ENCODE peak calls at places on chromosomes 4 and X, in nine cellular contexts. D is suprapubic skin; Z is tibial nerve; B is CD8-positive, alpha-beta T cell; X is ovary; H is heart right ventricle; Y is cardiac muscle cell; L is Karpas-422; W is stomach. S is an unnamed sample. For H3K4me1, the result is how much of the 10 kb centered on the place peaks cover.

GRCh38 chr4:84796388-84796787 is 170.1 kb downstream of the WDFY3 start:
- DNase-seq in D (no peak), Z (no peak), B (no peak), X (no peak), H (no peak), Y (no peak), L (no peak), W (no peak), S (no peak)

GRCh38 chr4:15659768-15660394 is 4.7 kb upstream of the FBXL5 start:
- DNase-seq in D (no peak), Z (no peak), B (no peak), X (no peak), H (no peak), Y (peak), L (peak), W (no peak), S (no peak)

GRCh38 chr4:189507060-189507459 is 433.6 kb upstream of the FRG1 start:
- DNase-seq in D (no peak), Z (no peak), B (no peak), X (no peak), H (no peak), Y (no peak), L (no peak), W (no peak), S (no peak)

GRCh38 chr4:90536408-90536807 is 409.2 kb downstream of the CCSER1 start:
- DNase-seq in D (no peak), Z (no peak), B (no peak), X (no peak), H (no peak), Y (no peak), L (no peak), W (no peak), S (peak)

GRCh38 chrX:30875957-30876356 is 13.1 kb downstream of the TAB3 start:
- DNase-seq in D (no peak), Z (no peak), B (no peak), X (no peak), H (no peak), Y (peak), L (no peak), W (no peak), S (no peak)

GRCh38 chr4:168183717-168184571 is 91.6 kb downstream of the ANXA10 start:
- DNase-seq in D (no peak), Z (no peak), B (no peak), X (no peak), H (no peak), Y (peak), L (peak), W (no peak), S (peak)

GRCh38 chr4:102295153-102295862 is 50.0 kb downstream of the SLC39A8 start:
- DNase-seq in D (no peak), Z (no peak), B (no peak), X (no peak), H (no peak), Y (no peak), L (no peak), W (peak), S (no peak)

GRCh38 chrX:118596428-118596827 is 100.8 kb downstream of the DOCK11 start:
- DNase-seq in D (no peak), Z (no peak), B (no peak), X (no peak), H (no peak), Y (no peak), L (no peak), W (no peak), S (no peak)

GRCh38 chr4:21470531-21470930 is 478.0 kb downstream of the KCNIP4 start:
- DNase-seq in D (no peak), Z (no peak), B (no peak), X (no peak), H (peak), Y (peak), L (no peak), W (no peak), S (no peak)

GRCh38 chrX:9510366-9510765 is 45.5 kb downstream of the TBL1X start:
- DNase-seq in D (no peak), Z (no peak), B (no peak), X (no peak), H (no peak), Y (no peak), L (no peak), W (no peak), S (no peak)

GRCh38 chr4:1487106-1487505 is 80.9 kb upstream of the NKX1-1 start:
- DNase-seq in D (peak), Z (no peak), B (no peak), X (no peak), H (no peak), Y (no peak), L (no peak), W (no peak), S (no peak)

GRCh38 chr4:159946983-159947645 is 844.2 kb downstream of the RAPGEF2 start:
- DNase-seq in D (no peak), Z (no peak), B (no peak), X (no peak), H (no peak), Y (peak), L (peak), W (no peak), S (peak)

GRCh38 chr4:102466298-102466697 is 34.9 kb upstream of the NFKB1 start:
- DNase-seq in D (no peak), Z (no peak), B (no peak), X (no peak), H (no peak), Y (peak), L (no peak), W (no peak), S (no peak)

GRCh38 chr4:25847329-25847728 is 15.5 kb downstream of the SEL1L3 start:
- DNase-seq in D (no peak), Z (no peak), B (no peak), X (no peak), H (no peak), Y (peak), L (no peak), W (no peak), S (no peak)

GRCh38 chr4:118193421-118193820 is 159.1 kb downstream of the NDST3 start:
- DNase-seq in D (no peak), Z (no peak), B (no peak), X (no peak), H (no peak), Y (no peak), L (no peak), W (no peak), S (no peak)

GRCh38 chrX:56995271-56995994 is at the start of gene SPIN3:
- DNase-seq in D (peak), Z (peak), B (no peak), X (peak), H (peak), Y (peak), L (no peak), W (peak), S (peak)

GRCh38 chr4:89800012-89800516 is 36.9 kb downstream of the SNCA start:
- DNase-seq in D (no peak), Z (no peak), B (no peak), X (no peak), H (no peak), Y (peak), L (no peak), W (no peak), S (no peak)

GRCh38 chr4:165288639-165289428 is 38.6 kb upstream of the MSMO1 start:
- DNase-seq in D (no peak), Z (no peak), B (no peak), X (no peak), H (no peak), Y (peak), L (no peak), W (no peak), S (no peak)

GRCh38 chr4:176653406-176654220 is 139.1 kb downstream of the VEGFC start:
- DNase-seq in D (no peak), Z (no peak), B (no peak), X (no peak), H (no peak), Y (no peak), L (no peak), W (no peak), S (no peak)

GRCh38 chr4:165379662-165380061 is 854 bp downstream of the CPE start:
- DNase-seq in D (no peak), Z (no peak), B (no peak), X (peak), H (peak), Y (peak), L (no peak), W (no peak), S (no peak)

GRCh38 chr4:69321153-69321729 is 41.0 kb downstream of the UGT2B28 start:
- DNase-seq in D (no peak), Z (no peak), B (no peak), X (no peak), H (no peak), Y (no peak), L (no peak), W (peak), S (no peak)

GRCh38 chr4:78336093-78336943 is 215.3 kb upstream of the ANXA3 start:
- DNase-seq in D (no peak), Z (no peak), B (no peak), X (peak), H (no peak), Y (peak), L (no peak), W (no peak), S (no peak)

GRCh38 chrX:15616531-15616930 is 15.8 kb upstream of the ACE2 start:
- DNase-seq in D (no peak), Z (no peak), B (no peak), X (no peak), H (no peak), Y (peak), L (no peak), W (no peak), S (no peak)

GRCh38 chr4:76953956-76954355 is 4.4 kb downstream of the SEPTIN11 start:
- DNase-seq in D (no peak), Z (no peak), B (no peak), X (no peak), H (no peak), Y (no peak), L (peak), W (no peak), S (no peak)

GRCh38 chrX:130125090-130125489 is 14.8 kb upstream of the ELF4 start:
- DNase-seq in D (no peak), Z (peak), B (no peak), X (peak), H (peak), Y (peak), L (no peak), W (peak), S (no peak)

GRCh38 chrX:34656842-34657780 is at the start of gene TMEM47:
- DNase-seq in D (peak), Z (peak), B (no peak), X (peak), H (peak), Y (peak), L (no peak), W (peak), S (peak)

GRCh38 chr4:61493041-61493440 is 292.9 kb downstream of the ADGRL3 start:
- DNase-seq in D (no peak), Z (no peak), B (no peak), X (no peak), H (no peak), Y (no peak), L (no peak), W (no peak), S (peak)

DNA sequence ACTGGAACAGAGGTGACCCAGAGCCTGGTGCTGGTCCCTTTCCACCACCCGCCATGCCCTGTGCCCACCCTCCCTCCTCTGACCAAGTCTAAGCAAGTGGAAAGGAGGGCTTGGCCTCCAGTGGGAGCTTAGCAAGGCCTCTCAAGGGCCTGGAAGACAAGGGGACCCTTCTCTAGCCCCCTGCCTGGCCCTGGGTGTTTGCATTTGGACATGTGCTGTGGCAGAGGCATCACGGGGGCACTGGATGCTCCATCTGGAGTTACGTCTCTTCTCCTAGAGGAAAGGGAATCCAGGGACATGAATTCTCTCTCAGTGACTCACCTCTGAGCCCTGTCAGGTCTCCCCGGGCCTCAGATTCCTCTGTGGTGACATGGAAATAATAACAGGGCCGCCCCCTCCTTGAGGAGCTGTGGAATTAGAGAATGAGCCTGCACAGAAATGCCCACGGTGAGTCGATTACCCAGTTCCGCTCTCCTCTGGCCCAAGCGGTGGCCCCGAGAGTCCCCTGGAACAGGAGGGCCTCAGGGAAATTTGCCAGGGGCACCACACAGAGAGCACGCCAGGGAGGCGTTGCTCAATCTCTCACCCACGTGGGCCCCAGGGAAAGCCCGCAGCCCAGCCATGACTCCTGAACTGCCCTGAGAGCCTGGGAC is 189.7 kb downstream of the BCOR start:
- DNase-seq in D (peak), Z (peak), B (no peak), X (peak), H (peak), Y (peak), L (no peak), W (peak), S (no peak)
- H3K4me1 ChIP-seq in D (under half), Z (under half), B (under half), X (under half), H (under half), Y (under half), L (under half), W (under half), S (under half)

GRCh38 chr4:169200361-169201030 is 70.3 kb downstream of the SH3RF1 start:
- DNase-seq in D (no peak), Z (no peak), B (no peak), X (no peak), H (no peak), Y (no peak), L (no peak), W (no peak), S (no peak)
- H3K4me1 ChIP-seq in D (under half), Z (under half), B (under half), X (under half), H (under half), Y (under half), L (under half), W (half or more), S (under half)

DNA sequence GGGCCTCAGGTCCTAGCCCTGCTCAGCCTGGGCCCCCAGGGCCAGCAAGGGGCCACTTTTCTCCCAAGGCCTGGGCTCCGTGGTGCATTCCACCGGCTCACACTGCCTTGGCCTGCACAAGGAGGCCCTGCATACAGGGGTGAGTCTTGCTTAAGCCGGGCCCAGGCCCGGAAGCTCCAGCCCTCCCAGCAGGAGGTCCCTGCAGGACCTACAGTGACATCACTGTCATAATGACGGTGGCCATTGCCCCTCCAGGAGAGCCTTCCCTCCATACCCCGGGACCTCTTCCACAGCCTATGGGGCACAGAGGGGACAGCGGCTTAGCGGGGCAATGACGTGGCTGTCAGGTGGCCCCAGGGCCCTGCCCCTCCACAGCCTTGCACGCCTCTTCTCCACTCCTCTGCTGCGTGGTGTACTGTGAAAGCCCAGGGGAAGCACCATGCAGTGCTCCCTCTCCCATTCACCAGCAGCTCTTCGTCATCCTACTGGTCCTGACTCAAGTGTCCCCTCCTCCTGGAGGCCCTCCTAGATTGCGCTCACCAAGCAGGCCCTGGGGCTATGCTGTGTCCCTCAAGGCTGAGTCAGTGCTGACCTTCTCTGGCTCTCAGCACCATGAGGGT is 32.3 kb upstream of the AFAP1 start:
- DNase-seq in D (no peak), Z (no peak), B (no peak), X (no peak), H (no peak), Y (no peak), L (no peak), W (no peak), S (no peak)
- H3K4me1 ChIP-seq in D (half or more), Z (under half), B (under half), X (under half), H (under half), Y (under half), L (under half), W (half or more), S (under half)

GRCh38 chr4:152421576-152421975 is 114.3 kb downstream of the FBXW7 start:
- DNase-seq in D (no peak), Z (no peak), B (no peak), X (no peak), H (no peak), Y (no peak), L (no peak), W (no peak), S (no peak)

GRCh38 chr4:152427971-152428370 is 107.9 kb downstream of the FBXW7 start:
- DNase-seq in D (no peak), Z (no peak), B (no peak), X (no peak), H (no peak), Y (no peak), L (no peak), W (no peak), S (no peak)

GRCh38 chr4:152424980-152425379 is 110.9 kb downstream of the FBXW7 start:
- DNase-seq in D (no peak), Z (no peak), B (no peak), X (no peak), H (no peak), Y (no peak), L (no peak), W (no peak), S (no peak)

GRCh38 chr4:152419809-152420208 is 116.1 kb downstream of the FBXW7 start:
- DNase-seq in D (no peak), Z (no peak), B (no peak), X (no peak), H (no peak), Y (no peak), L (no peak), W (no peak), S (no peak)

GRCh38 chr4:152422817-152423320 is 113.0 kb downstream of the FBXW7 start:
- DNase-seq in D (no peak), Z (no peak), B (no peak), X (no peak), H (no peak), Y (no peak), L (no peak), W (no peak), S (no peak)
- H3K4me1 ChIP-seq in D (under half), Z (under half), B (under half), X (under half), H (under half), Y (under half), L (under half), W (under half), S (under half)

DNA sequence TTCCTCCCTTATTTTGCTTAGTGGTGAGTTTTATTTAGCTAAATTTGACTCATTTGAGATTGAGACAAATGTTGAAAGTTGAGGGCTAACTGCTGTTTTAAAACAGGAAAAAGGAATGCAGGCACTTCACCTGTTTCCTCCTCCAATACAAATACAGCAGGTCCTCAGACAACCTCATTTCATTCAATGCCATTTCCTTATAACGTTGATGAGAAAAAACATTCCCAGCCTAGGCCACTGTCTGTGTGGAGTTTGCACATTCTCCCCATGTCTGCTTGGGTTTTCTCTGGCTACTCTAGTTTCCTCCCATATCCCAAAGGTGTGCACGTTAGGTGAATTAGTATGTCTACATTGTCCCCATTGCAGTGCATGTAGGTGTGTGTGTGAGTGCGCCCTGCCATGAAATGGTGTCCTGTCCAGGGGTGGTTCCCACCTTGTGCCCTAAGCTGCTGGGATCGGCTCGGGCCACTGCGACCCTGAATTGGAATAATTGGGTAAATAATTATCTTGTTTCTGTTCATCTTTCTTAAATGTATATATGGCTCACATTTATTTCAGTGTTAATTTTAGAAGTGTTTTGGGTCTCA is 21.9 kb downstream of the SMAD1 start:
- DNase-seq in D (no peak), Z (no peak), B (no peak), X (no peak), H (no peak), Y (no peak), L (no peak), W (no peak), S (no peak)
- H3K4me1 ChIP-seq in D (under half), Z (under half), B (under half), X (under half), H (half or more), Y (under half), L (under half), W (half or more), S (under half)

GRCh38 chrX:45154033-45154360 is 46.7 kb downstream of the DIPK2B start:
- DNase-seq in D (no peak), Z (no peak), B (no peak), X (no peak), H (no peak), Y (no peak), L (no peak), W (no peak), S (no peak)
- H3K4me1 ChIP-seq in D (under half), Z (under half), B (under half), X (under half), H (under half), Y (under half), L (under half), W (under half), S (under half)

GRCh38 chr4:74433043-74433442 is 11.9 kb upstream of the AREG start:
- DNase-seq in D (no peak), Z (no peak), B (no peak), X (no peak), H (no peak), Y (peak), L (no peak), W (no peak), S (no peak)

GRCh38 chr4:74437866-74438265 is 7.1 kb upstream of the AREG start:
- DNase-seq in D (no peak), Z (no peak), B (no peak), X (no peak), H (no peak), Y (no peak), L (no peak), W (no peak), S (no peak)

GRCh38 chr4:74438661-74439060 is 6.3 kb upstream of the AREG start:
- DNase-seq in D (no peak), Z (no peak), B (no peak), X (no peak), H (no peak), Y (no peak), L (no peak), W (no peak), S (no peak)

GRCh38 chr4:74433541-74434172 is 11.3 kb upstream of the AREG start:
- DNase-seq in D (no peak), Z (no peak), B (no peak), X (no peak), H (no peak), Y (no peak), L (peak), W (no peak), S (no peak)

GRCh38 chr4:74435296-74435695 is 9.6 kb upstream of the AREG start:
- DNase-seq in D (no peak), Z (no peak), B (no peak), X (no peak), H (no peak), Y (no peak), L (no peak), W (no peak), S (no peak)
- H3K4me1 ChIP-seq in D (under half), Z (under half), B (under half), X (under half), H (under half), Y (under half), L (under half), W (under half), S (under half)

DNA sequence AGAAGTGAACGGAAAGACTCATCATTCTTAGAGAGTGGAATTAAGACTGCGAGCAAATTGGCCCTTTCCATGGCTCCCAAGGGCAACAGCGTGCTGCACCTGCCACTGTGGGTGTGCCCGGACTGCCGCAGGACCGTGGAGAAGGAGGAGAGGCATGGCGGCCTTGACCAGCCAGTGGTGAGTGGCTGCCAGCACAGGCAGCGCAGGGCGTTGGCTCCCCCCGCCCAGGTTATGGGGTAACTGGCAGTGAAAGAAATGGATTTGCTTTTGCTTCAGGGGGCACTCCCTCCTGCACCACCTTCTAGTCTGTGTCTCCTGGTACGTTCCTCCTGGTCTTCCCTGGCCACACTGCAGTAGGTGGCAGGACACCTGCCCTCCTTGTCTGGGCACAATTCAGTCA is 59.7 kb downstream of the FAM193A start:
- DNase-seq in D (no peak), Z (no peak), B (no peak), X (no peak), H (no peak), Y (no peak), L (no peak), W (no peak), S (no peak)
- H3K4me1 ChIP-seq in D (under half), Z (under half), B (under half), X (under half), H (half or more), Y (under half), L (half or more), W (half or more), S (under half)